ENCODE peak calls at places on chromosomes 13 and 19, in eight cellular contexts. G, Z, H, C, S, A, V and X are unnamed samples.

GRCh38 chr13:95002968-95003813 is 290.8 kb upstream of the SOX21 start:
- DNase-seq in G (no peak), Z (peak; percentile 24), H (no peak), C (no peak), S (peak; percentile 51), A (no peak), V (no peak), X (no peak)

GRCh38 chr19:18147396-18147795 is 5.6 kb upstream of the PIK3R2 start:
- DNase-seq in G (no peak), Z (no peak), H (no peak), C (no peak), S (no peak), A (no peak), V (no peak), X (no peak)

GRCh38 chr13:43077906-43078305 is 54.5 kb downstream of the DNAJC15 start:
- DNase-seq in G (no peak), Z (no peak), H (no peak), C (no peak), S (no peak), A (no peak), V (no peak), X (no peak)

GRCh38 chr13:39855236-39855635 is 199.8 kb downstream of the COG6 start:
- DNase-seq in G (no peak), Z (no peak), H (no peak), C (no peak), S (no peak), A (no peak), V (no peak), X (no peak)

GRCh38 chr19:18606281-18607221 is at the start of gene CRLF1:
- DNase-seq in G (no peak), Z (no peak), H (no peak), C (no peak), S (peak; percentile 49), A (no peak), V (no peak), X (no peak)

GRCh38 chr19:5641171-5641570 is 18.3 kb downstream of the SAFB start:
- DNase-seq in G (no peak), Z (no peak), H (no peak), C (no peak), S (no peak), A (peak; percentile 55), V (no peak), X (no peak)

GRCh38 chr19:42135836-42136235 is 3.6 kb upstream of the POU2F2 start:
- DNase-seq in G (no peak), Z (no peak), H (no peak), C (no peak), S (no peak), A (no peak), V (no peak), X (no peak)

GRCh38 chr19:16571689-16572331 is 405 bp downstream of the SLC35E1 start:
- DNase-seq in G (peak; percentile 33), Z (no peak), H (no peak), C (no peak), S (no peak), A (no peak), V (no peak), X (peak; percentile 24)

GRCh38 chr13:24709186-24709913 is 29.1 kb downstream of the ATP12A start:
- DNase-seq in G (peak; percentile 65), Z (no peak), H (peak; percentile 28), C (no peak), S (no peak), A (no peak), V (no peak), X (no peak)